ENCODE peak calls at places on chromosomes 4 and X, in five cellular contexts. B is GM12865, H is RWPE1, K is H9, G is SK-N-SH. I is an unnamed sample.

GRCh38 chrX:153934473-153935325 is at the start of gene NAA10:
- DNase-seq in B (peak; percentile 84), H (peak; percentile 61), K (peak; percentile 69), G (peak; percentile 98), I (peak; percentile 73)

GRCh38 chr4:86961605-86962295 is 26.9 kb downstream of the AFF1 start:
- DNase-seq in B (peak; percentile 92), H (no peak), K (no peak), G (no peak), I (no peak)

GRCh38 chr4:166501941-166502382 is 628.9 kb downstream of the TLL1 start:
- DNase-seq in B (peak; percentile 60), H (peak; percentile 2), K (peak; percentile 84), G (peak; percentile 38), I (peak; percentile 65)

GRCh38 chr4:149884046-149884445 is 68.4 kb upstream of the IQCM start:
- DNase-seq in B (no peak), H (no peak), K (no peak), G (no peak), I (no peak)

GRCh38 chr4:187501731-187502130 is 493.8 kb upstream of the ZFP42 start:
- DNase-seq in B (no peak), H (no peak), K (no peak), G (no peak), I (peak; percentile 40)

GRCh38 chr4:30912098-30912719 is 192.0 kb downstream of the PCDH7 start:
- DNase-seq in B (no peak), H (no peak), K (no peak), G (no peak), I (no peak)

GRCh38 chrX:71565634-71566033 is 12.6 kb upstream of the GCNA start:
- DNase-seq in B (no peak), H (no peak), K (no peak), G (no peak), I (no peak)

GRCh38 chrX:30414144-30414543 is 105.0 kb upstream of the NR0B1 start:
- DNase-seq in B (no peak), H (no peak), K (no peak), G (no peak), I (no peak)

GRCh38 chr4:102317459-102317858 is 27.8 kb downstream of the SLC39A8 start:
- DNase-seq in B (no peak), H (no peak), K (no peak), G (no peak), I (no peak)

GRCh38 chrX:81174286-81174685 is 27.4 kb downstream of the HMGN5 start:
- DNase-seq in B (peak; percentile 2), H (peak; percentile 0), K (no peak), G (no peak), I (no peak)

GRCh38 chr4:105137460-105137859 is 9.2 kb upstream of the TET2 start:
- DNase-seq in B (no peak), H (no peak), K (no peak), G (no peak), I (no peak)

GRCh38 chr4:1218892-1219552 is 29.9 kb downstream of the CTBP1 start:
- DNase-seq in B (peak; percentile 93), H (no peak), K (no peak), G (no peak), I (no peak)

GRCh38 chr4:48777739-48778138 is 2.3 kb downstream of the FRYL start:
- DNase-seq in B (no peak), H (no peak), K (no peak), G (no peak), I (no peak)

GRCh38 chr4:67765928-67766327 is 11.7 kb upstream of the GNRHR start:
- DNase-seq in B (no peak), H (peak; percentile 33), K (no peak), G (no peak), I (no peak)

GRCh38 chr4:15655223-15656037 is at the start of gene FBXL5:
- DNase-seq in B (peak; percentile 92), H (peak; percentile 82), K (peak; percentile 78), G (peak; percentile 99), I (peak; percentile 84)

GRCh38 chr4:139609647-139610046 is 53.6 kb upstream of the SETD7 start:
- DNase-seq in B (no peak), H (no peak), K (no peak), G (no peak), I (no peak)

GRCh38 chrX:153836921-153837320 is 6.6 kb upstream of the PDZD4 start:
- DNase-seq in B (no peak), H (no peak), K (no peak), G (no peak), I (no peak)

GRCh38 chr4:6595897-6596537 is 21.0 kb downstream of the MAN2B2 start:
- DNase-seq in B (peak; percentile 30), H (peak; percentile 41), K (peak; percentile 81), G (no peak), I (no peak)

GRCh38 chrX:41921492-41922124 is 1.7 kb downstream of the CASK start:
- DNase-seq in B (peak; percentile 68), H (peak; percentile 19), K (no peak), G (no peak), I (no peak)

GRCh38 chrX:118730500-118731247 is 3.3 kb downstream of the IL13RA1 start:
- DNase-seq in B (no peak), H (no peak), K (no peak), G (no peak), I (no peak)

GRCh38 chr4:168723020-168723419 is 226.2 kb downstream of the PALLD start:
- DNase-seq in B (no peak), H (no peak), K (no peak), G (no peak), I (no peak)

GRCh38 chr4:2135083-2135482 is 76.0 kb downstream of the NAT8L start:
- DNase-seq in B (peak; percentile 16), H (no peak), K (no peak), G (peak; percentile 49), I (no peak)

GRCh38 chr4:187183351-187183750 is 459.7 kb upstream of the FAT1 start:
- DNase-seq in B (no peak), H (no peak), K (no peak), G (no peak), I (no peak)

DNA sequence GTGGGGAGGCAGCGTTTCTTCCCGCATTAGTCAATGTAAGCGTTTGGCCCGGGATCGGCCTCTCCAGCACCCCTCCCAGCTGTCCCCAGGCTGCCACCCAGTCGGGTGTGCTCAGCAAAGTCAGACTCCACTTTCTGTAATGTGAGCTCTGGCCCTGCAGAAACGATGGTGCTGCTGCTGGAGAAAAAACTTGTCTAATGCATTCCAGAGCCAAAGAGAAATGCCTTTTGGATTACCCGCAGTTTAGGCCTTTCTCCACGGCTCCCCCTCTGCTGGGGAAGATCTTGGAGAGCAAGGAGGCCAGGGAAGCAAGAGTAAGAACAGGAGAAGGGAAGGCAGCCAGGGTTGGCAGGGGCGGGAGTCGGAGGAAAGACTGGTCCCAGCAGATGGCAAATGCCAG is 55.2 kb downstream of the ELF4 start:
- DNase-seq in B (no peak), H (no peak), K (no peak), G (no peak), I (no peak)
- TF ChIP-seq CTCF in B (no peak), H (no peak), K (no peak), G (no peak), I (no peak)

GRCh38 chr4:38858097-38858420 is 1.4 kb upstream of the TLR6 start:
- DNase-seq in B (no peak), H (no peak), K (no peak), G (no peak), I (no peak)

GRCh38 chr4:38855466-38855865 is 1.2 kb downstream of the TLR6 start:
- DNase-seq in B (peak; percentile 47), H (no peak), K (no peak), G (no peak), I (no peak)

GRCh38 chr4:38857354-38858096 is 908 bp upstream of the TLR6 start:
- DNase-seq in B (peak; percentile 83), H (peak; percentile 80), K (no peak), G (no peak), I (no peak)

GRCh38 chr4:38856046-38856445 is 571 bp downstream of the TLR6 start:
- DNase-seq in B (peak; percentile 73), H (no peak), K (no peak), G (no peak), I (no peak)

GRCh38 chr4:38856524-38857337 is at the start of gene TLR6:
- DNase-seq in B (peak; percentile 91), H (peak; percentile 53), K (peak; percentile 41), G (peak; percentile 51), I (no peak)
- TF ChIP-seq CTCF in B (peak; percentile 67), H (peak; percentile 87), K (peak; percentile 84), G (peak; percentile 70), I (peak; percentile 71)

DNA sequence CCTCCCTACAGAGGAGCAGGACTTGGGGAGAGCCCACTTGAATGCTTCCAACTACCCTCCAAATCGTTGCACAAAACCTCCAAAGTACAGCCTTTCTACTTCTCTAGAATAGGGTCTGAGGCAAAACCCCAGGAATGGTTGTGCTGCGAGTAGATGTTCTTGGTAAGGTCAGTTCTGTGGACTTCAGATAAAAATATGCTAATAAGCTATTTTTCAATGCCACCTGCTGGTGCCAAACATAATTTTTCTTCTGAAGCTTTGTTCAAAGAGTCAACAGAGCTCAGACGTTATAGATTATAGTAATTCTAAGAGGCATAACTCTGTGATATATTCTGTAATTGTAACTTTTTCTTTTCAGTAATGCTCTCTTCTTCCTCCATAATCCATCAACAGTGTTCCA is 425.7 kb downstream of the GPAT3 start:
- DNase-seq in B (no peak), H (peak; percentile 5), K (no peak), G (no peak), I (no peak)
- TF ChIP-seq CTCF in B (no peak), H (no peak), K (no peak), G (peak; percentile 56), I (no peak)

DNA sequence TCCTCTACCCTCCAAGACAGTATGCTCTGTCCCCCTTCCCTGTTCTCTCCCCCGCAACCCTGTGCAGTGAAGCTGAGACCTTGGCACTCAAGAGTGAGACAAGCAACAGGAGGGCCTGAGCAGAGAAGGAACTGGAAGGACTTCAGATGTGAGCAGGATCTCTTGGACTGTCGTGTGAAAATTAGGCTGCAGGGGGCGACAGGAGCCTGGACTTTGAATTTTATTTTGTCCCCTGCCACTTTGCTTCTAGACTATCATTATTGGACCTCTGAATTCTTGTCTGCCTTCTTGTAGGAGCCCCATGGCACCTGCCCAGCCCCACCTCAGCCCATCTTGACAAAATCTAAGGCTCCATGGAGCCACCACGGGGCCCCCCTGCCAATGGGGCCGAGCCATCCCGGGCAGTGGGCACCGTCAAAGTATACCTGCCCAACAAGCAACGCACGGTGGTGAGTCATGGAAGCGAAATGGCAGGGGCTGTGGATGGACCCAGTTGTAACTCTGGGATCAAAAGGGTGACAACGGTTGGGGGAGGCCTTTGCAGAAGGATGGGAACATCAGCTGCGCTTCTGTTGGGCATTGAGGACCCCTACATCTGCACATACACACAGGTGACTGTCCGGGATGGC is 1.7 kb downstream of the ARAF start:
- DNase-seq in B (peak; percentile 56), H (no peak), K (no peak), G (no peak), I (peak; percentile 40)
- TF ChIP-seq CTCF in B (peak; percentile 41), H (no peak), K (peak; percentile 56), G (peak; percentile 55), I (peak; percentile 43)